ENCODE peak calls at places on chromosomes 16 and 17, in four cellular contexts. G is CD8-positive, alpha-beta T cell; O is IMR-90; A is ovary. S is an unnamed sample.
A peak's percentile ranks its signal among the peaks of the same experiment; 100 is the strongest.

GRCh38 chr17:56185491-56185890 is 32.2 kb downstream of the ANKFN1 start:
- DNase-seq in G (no peak), O (peak; percentile 49), A (no peak), S (no peak)

GRCh38 chr17:36008998-36009665 is 7.8 kb upstream of the CCL15 start:
- DNase-seq in G (no peak), O (peak; percentile 12), A (no peak), S (peak; percentile 66)

GRCh38 chr16:73315645-73316044 is 267.7 kb upstream of the ZFHX3 start:
- DNase-seq in G (no peak), O (no peak), A (no peak), S (no peak)

GRCh38 chr17:72432881-72433280 is 312.1 kb downstream of the SOX9 start:
- DNase-seq in G (no peak), O (no peak), A (no peak), S (no peak)

GRCh38 chr17:75315541-75316243 is 26.5 kb upstream of the SLC25A19 start:
- DNase-seq in G (no peak), O (peak; percentile 47), A (no peak), S (no peak)

GRCh38 chr16:4297480-4297879 is 18.4 kb upstream of the GLIS2 start:
- DNase-seq in G (no peak), O (no peak), A (no peak), S (no peak)

GRCh38 chr17:4987767-4988083 is 250 bp upstream of the CAMTA2 start:
- DNase-seq in G (no peak), O (no peak), A (no peak), S (no peak)

GRCh38 chr17:51120357-51120738 is 320 bp downstream of the SPAG9 start:
- DNase-seq in G (peak; percentile 33), O (peak; percentile 14), A (no peak), S (no peak)

GRCh38 chr17:62038248-62038647 is 26.8 kb downstream of the MED13 start:
- DNase-seq in G (no peak), O (no peak), A (no peak), S (no peak)

GRCh38 chr16:9395958-9396359 is 304.5 kb downstream of the HAPSTR1 start:
- DNase-seq in G (no peak), O (no peak), A (no peak), S (no peak)

GRCh38 chr16:67104845-67105244 is 4.9 kb upstream of the PHAF1 start:
- DNase-seq in G (no peak), O (no peak), A (no peak), S (no peak)

GRCh38 chr16:66426112-66427035 is 721 bp upstream of the BEAN1 start:
- DNase-seq in G (no peak), O (no peak), A (no peak), S (peak; percentile 39)

GRCh38 chr17:40191237-40192208 is 14.3 kb downstream of the RAPGEFL1 start:
- DNase-seq in G (peak; percentile 58), O (peak; percentile 76), A (peak; percentile 84), S (peak; percentile 90)

GRCh38 chr17:20008242-20009051 is 712 bp upstream of the SPECC1 start:
- DNase-seq in G (no peak), O (no peak), A (peak; percentile 64), S (peak; percentile 51)

GRCh38 chr16:7967986-7968509 is 622.3 kb downstream of the TMEM114 start:
- DNase-seq in G (no peak), O (no peak), A (no peak), S (no peak)

GRCh38 chr17:17204041-17204591 is 2.0 kb downstream of the PLD6 start:
- DNase-seq in G (no peak), O (no peak), A (no peak), S (no peak)

GRCh38 chr16:82954224-82954929 is 327.6 kb downstream of the CDH13 start:
- DNase-seq in G (no peak), O (peak; percentile 70), A (no peak), S (no peak)

GRCh38 chr16:31874354-31875111 is 926 bp downstream of the ZNF267 start:
- DNase-seq in G (no peak), O (peak; percentile 55), A (no peak), S (peak; percentile 44)

GRCh38 chr16:22217890-22218730 is 12.0 kb downstream of the EEF2K start:
- DNase-seq in G (no peak), O (no peak), A (no peak), S (peak; percentile 70)

GRCh38 chr17:72376486-72377345 is 255.9 kb downstream of the SOX9 start:
- DNase-seq in G (no peak), O (peak; percentile 48), A (no peak), S (no peak)

GRCh38 chr16:25988089-25988488 is 296.3 kb downstream of the HS3ST4 start:
- DNase-seq in G (no peak), O (no peak), A (no peak), S (no peak)

DNA sequence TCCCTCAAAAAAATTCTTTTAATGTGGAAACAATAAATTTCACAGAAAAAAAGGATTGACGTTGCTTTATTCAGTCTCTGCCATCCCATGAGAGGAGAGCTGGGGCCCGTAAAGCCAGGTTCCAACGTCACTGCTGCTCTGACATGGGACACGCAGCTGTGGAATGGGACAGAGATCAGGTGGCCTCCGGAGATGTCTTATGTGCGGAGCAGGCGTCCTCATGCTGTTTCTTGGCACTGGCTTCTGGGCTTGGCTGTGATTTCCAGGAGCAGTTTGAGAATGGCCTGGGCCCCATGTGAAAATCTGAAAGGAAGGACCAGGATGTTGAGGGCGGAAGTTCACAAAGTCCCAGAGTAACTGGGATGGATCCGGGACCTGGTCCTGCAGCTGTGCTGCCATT is 32.4 kb downstream of the NDEL1 start:
- DNase-seq in G (no peak), O (no peak), A (no peak), S (no peak)
- H3K4me1 ChIP-seq in G (no peaks in the 10 kb centered on the region), O (peaks cover 13% of the 10 kb centered on the region), A (peaks cover 19% of the 10 kb centered on the region), S (no peaks in the 10 kb centered on the region)

GRCh38 chr16:16100631-16101030 is 122.7 kb downstream of the ABCC6 start:
- DNase-seq in G (no peak), O (no peak), A (no peak), S (no peak)
- H3K4me1 ChIP-seq in G (no peaks in the 10 kb centered on the region), O (peaks cover 13% of the 10 kb centered on the region), A (peaks cover 3% of the 10 kb centered on the region), S (peaks cover 20% of the 10 kb centered on the region)

DNA sequence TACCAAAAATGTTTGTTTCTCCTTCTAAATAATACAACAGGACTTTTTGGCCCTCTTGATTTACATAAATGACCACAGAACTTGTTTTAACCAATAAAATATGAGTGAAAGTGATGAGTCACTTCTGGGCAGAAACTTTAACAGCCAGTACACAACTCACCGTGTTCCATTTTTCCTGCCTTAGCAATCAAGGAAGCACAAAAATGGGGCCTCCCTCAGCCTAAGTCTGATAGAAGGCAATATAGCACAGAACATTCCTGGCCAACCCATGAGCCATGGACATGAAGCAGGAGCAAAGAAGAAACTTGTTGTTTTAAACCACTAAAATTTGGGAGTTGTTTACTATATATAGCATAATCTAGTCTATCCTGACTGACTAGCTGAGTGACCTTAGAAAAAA is 61.1 kb upstream of the MTMR4 start:
- DNase-seq in G (no peak), O (peak; percentile 64), A (no peak), S (no peak)
- H3K4me1 ChIP-seq in G (no peaks in the 10 kb centered on the region), O (peaks cover 2% of the 10 kb centered on the region), A (no peaks in the 10 kb centered on the region), S (no peaks in the 10 kb centered on the region)

GRCh38 chr16:27195941-27196595 is 7.3 kb upstream of the KDM8 start:
- DNase-seq in G (peak; percentile 33), O (no peak), A (no peak), S (no peak)

GRCh38 chr16:27199747-27200146 is 3.6 kb upstream of the KDM8 start:
- DNase-seq in G (no peak), O (no peak), A (no peak), S (no peak)

GRCh38 chr16:27197004-27197403 is 6.3 kb upstream of the KDM8 start:
- DNase-seq in G (no peak), O (no peak), A (no peak), S (no peak)

GRCh38 chr16:27199235-27199586 is 4.1 kb upstream of the KDM8 start:
- DNase-seq in G (no peak), O (no peak), A (no peak), S (no peak)

GRCh38 chr16:27198451-27199234 is 4.7 kb upstream of the KDM8 start:
- DNase-seq in G (no peak), O (no peak), A (no peak), S (no peak)
- H3K4me1 ChIP-seq in G (peaks cover 89% of the 10 kb centered on the region), O (peaks cover 2% of the 10 kb centered on the region), A (peaks cover 2% of the 10 kb centered on the region), S (peaks cover 19% of the 10 kb centered on the region)

GRCh38 chr17:78412403-78412802 is 34.0 kb downstream of the PGS1 start:
- DNase-seq in G (no peak), O (peak; percentile 36), A (no peak), S (no peak)
- H3K4me1 ChIP-seq in G (peaks cover 51% of the 10 kb centered on the region), O (peaks cover 27% of the 10 kb centered on the region), A (no peaks in the 10 kb centered on the region), S (peaks cover 28% of the 10 kb centered on the region)

GRCh38 chr17:78748730-78749317 is 33.2 kb downstream of the CYTH1 start:
- DNase-seq in G (peak; percentile 69), O (peak; percentile 24), A (no peak), S (no peak)
- H3K4me1 ChIP-seq in G (peaks cover 97% of the 10 kb centered on the region), O (peaks cover 9% of the 10 kb centered on the region), A (peaks cover 10% of the 10 kb centered on the region), S (no peaks in the 10 kb centered on the region)

GRCh38 chr16:57266531-57267268 is 17.8 kb downstream of the PLLP start:
- DNase-seq in G (peak; percentile 25), O (no peak), A (no peak), S (peak; percentile 21)
- H3K4me1 ChIP-seq in G (peaks cover 53% of the 10 kb centered on the region), O (no peaks in the 10 kb centered on the region), A (no peaks in the 10 kb centered on the region), S (no peaks in the 10 kb centered on the region)

DNA sequence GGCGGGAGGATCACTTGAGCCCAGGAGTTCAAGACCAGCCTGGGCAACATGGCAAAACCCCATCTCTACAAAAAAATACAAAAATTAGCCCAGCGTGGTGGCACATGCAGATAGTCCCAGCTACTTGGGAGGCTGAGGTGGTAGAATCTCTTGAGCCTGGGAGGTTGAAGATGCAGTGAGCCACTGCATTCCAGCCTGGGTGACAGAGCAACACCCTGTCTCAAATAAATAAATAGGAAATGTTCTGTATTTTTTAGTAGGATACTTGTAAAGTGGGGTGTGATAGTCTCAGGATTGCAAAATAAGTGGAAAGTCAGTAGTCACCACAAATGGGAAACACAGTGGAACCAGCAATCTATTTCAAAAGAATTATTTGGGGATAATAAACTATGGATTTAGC is 4.0 kb downstream of the RSPRY1 start:
- DNase-seq in G (no peak), O (no peak), A (no peak), S (no peak)
- H3K4me1 ChIP-seq in G (peaks cover 29% of the 10 kb centered on the region), O (peaks cover 20% of the 10 kb centered on the region), A (peaks cover 7% of the 10 kb centered on the region), S (peaks cover 11% of the 10 kb centered on the region)